ENCODE peak calls at places on chromosomes 3 and 15, in ten cellular contexts. B is cardiac fibroblast; V is GDM1; X is NCI-H1694 treated with DMSO at 0.1 percent for 48 hours; R is nephron progenitor cell; J is IMR-90; K is KG1; G is esophagus muscularis mucosa; M is naive thymus-derived CD8-positive, alpha-beta T cell; A is Calu3. U is an unnamed sample.

GRCh38 chr15:48002772-48003171 is 118.0 kb upstream of the SLC24A5 start:
- DNase-seq in R (no peak), X (no peak), G (no peak), B (no peak), A (no peak), V (no peak), M (no peak), J (no peak), K (no peak), U (no peak)

GRCh38 chr3:45546636-45547201 is 47.8 kb upstream of the LIMD1 start:
- DNase-seq in R (peak), X (no peak), G (no peak), M (no peak), J (no peak), V (no peak), A (no peak), B (no peak), K (no peak), U (no peak)

GRCh38 chr3:98817546-98817945 is 54.4 kb downstream of the ST3GAL6 start:
- DNase-seq in R (no peak), B (peak), J (peak), K (peak), A (no peak), G (no peak), V (no peak), X (peak), M (no peak), U (no peak)

GRCh38 chr3:87088984-87089841 is 98.3 kb upstream of the VGLL3 start:
- DNase-seq in R (no peak), J (peak), X (no peak), M (no peak), V (peak), G (no peak), K (no peak), A (peak), B (peak), U (peak)

GRCh38 chr3:8371085-8371551 is 130.5 kb upstream of the LMCD1 start:
- DNase-seq in V (no peak), M (no peak), X (no peak), R (no peak), K (no peak), J (peak), G (no peak), B (peak), A (no peak), U (no peak)

GRCh38 chr3:13025090-13025489 is 48.1 kb downstream of the IQSEC1 start:
- DNase-seq in X (no peak), G (no peak), M (no peak), K (no peak), J (peak), V (no peak), A (peak), R (no peak), B (peak), U (no peak)

GRCh38 chr15:49624046-49624445 is 3.2 kb downstream of the DTWD1 start:
- DNase-seq in J (peak), V (no peak), K (no peak), M (no peak), A (no peak), B (peak), R (no peak), X (no peak), G (no peak), U (no peak)

GRCh38 chr15:52765779-52766178 is 24.4 kb downstream of the ONECUT1 start:
- DNase-seq in A (peak), B (peak), M (no peak), G (no peak), R (peak), X (no peak), J (peak), K (no peak), V (no peak), U (no peak)

GRCh38 chr3:53114011-53114400 is 16.2 kb downstream of the RFT1 start:
- DNase-seq in K (peak), G (peak), B (peak), A (peak), R (peak), X (peak), V (peak), J (peak), M (peak), U (peak)

GRCh38 chr3:12588039-12588673 is 31.3 kb downstream of the MKRN2 start:
- DNase-seq in X (no peak), J (peak), R (no peak), V (no peak), K (no peak), G (no peak), A (no peak), M (no peak), B (peak), U (no peak)

U was measured in suprapubic skin.